ENCODE peak calls at places on chromosomes 13 and 19, in eight cellular contexts. K is stimulated activated CD8-positive, alpha-beta memory T cell treated with anti-CD3 and anti-CD28 coated beads, Interleukin-2, amount 100 ng/mL, for 48 hours; P is AG09319; L is AG08396; X is thyroid gland; Q is cardiac muscle cell; S is GM04503; D is putamen. M is an unnamed sample.

GRCh38 chr13:110960219-110960618 is 45.4 kb upstream of the ANKRD10 start:
- DNase-seq in K (no peak), P (no peak), L (no peak), X (no peak), D (no peak), S (no peak), Q (no peak), M (no peak)

GRCh38 chr13:100547805-100548204 is 40.8 kb downstream of the GGACT start:
- DNase-seq in P (peak), D (no peak), L (no peak), X (peak), Q (peak), S (no peak), K (no peak), M (no peak)

GRCh38 chr19:48403606-48404005 is 10.1 kb downstream of the GRIN2D start:
- DNase-seq in K (no peak), Q (peak), D (no peak), X (peak), S (no peak), L (peak), P (no peak), M (peak)

GRCh38 chr19:17719730-17720486 is 628 bp downstream of the MAP1S start:
- DNase-seq in K (no peak), Q (no peak), P (no peak), D (peak), L (peak), X (peak), S (no peak), M (no peak)

GRCh38 chr13:46817081-46817480 is 20.1 kb upstream of the ESD start:
- DNase-seq in K (no peak), L (no peak), P (no peak), X (no peak), D (no peak), S (no peak), Q (no peak), M (no peak)

GRCh38 chr13:75161804-75162203 is 320.2 kb downstream of the TBC1D4 start:
- DNase-seq in P (no peak), L (no peak), K (no peak), D (no peak), S (no peak), X (no peak), Q (no peak), M (no peak)

GRCh38 chr19:932647-933552 is 7.1 kb downstream of the ARID3A start:
- DNase-seq in S (peak), X (peak), L (peak), Q (peak), D (no peak), P (peak), K (no peak), M (peak)

GRCh38 chr13:67018775-67019174 is 211.4 kb downstream of the PCDH9 start:
- DNase-seq in X (no peak), D (no peak), K (no peak), S (no peak), P (no peak), Q (no peak), L (no peak), M (no peak)

GRCh38 chr13:80979035-80979641 is 638.2 kb upstream of the SPRY2 start:
- DNase-seq in S (no peak), D (peak), Q (peak), X (peak), L (peak), K (no peak), P (peak), M (peak)

GRCh38 chr13:36242761-36243160 is 28.4 kb upstream of the SOHLH2 start:
- DNase-seq in X (no peak), Q (no peak), K (no peak), P (no peak), D (no peak), S (no peak), L (no peak), M (no peak)

GRCh38 chr13:114259974-114260373 is 21.4 kb upstream of the UPF3A start:
- DNase-seq in X (no peak), Q (no peak), L (no peak), K (no peak), P (no peak), S (no peak), D (no peak), M (no peak)

GRCh38 chr19:49863935-49864320 is 3.4 kb downstream of the PNKP start:
- DNase-seq in D (no peak), S (no peak), Q (no peak), K (no peak), X (no peak), L (no peak), P (no peak), M (no peak)

GRCh38 chr19:29953352-29954247 is 11.6 kb downstream of the URI1 start:
- DNase-seq in Q (no peak), P (no peak), S (no peak), K (no peak), X (no peak), L (no peak), D (no peak), M (no peak)

GRCh38 chr13:114053026-114053425 is 79.2 kb upstream of the C13orf46 start:
- DNase-seq in X (no peak), K (no peak), P (no peak), Q (no peak), D (no peak), L (no peak), S (no peak), M (peak)

GRCh38 chr13:51793570-51794273 is 10.2 kb downstream of the DHRS12 start:
- DNase-seq in P (no peak), S (peak), X (no peak), Q (no peak), K (no peak), D (no peak), L (peak), M (peak)

GRCh38 chr13:98885605-98886004 is 92.3 kb downstream of the DOCK9 start:
- DNase-seq in X (no peak), L (no peak), D (no peak), K (no peak), S (no peak), P (no peak), Q (no peak), M (no peak)

GRCh38 chr13:111540486-111540885 is 220.0 kb downstream of the TEX29 start:
- DNase-seq in K (no peak), X (no peak), D (no peak), Q (no peak), L (no peak), P (no peak), S (no peak), M (no peak)

GRCh38 chr13:25001807-25002206 is 94.1 kb upstream of the PABPC3 start:
- DNase-seq in K (no peak), Q (no peak), L (no peak), P (no peak), X (no peak), S (no peak), D (no peak), M (no peak)

GRCh38 chr19:34678421-34678820 is 943 bp downstream of the ZNF302 start:
- DNase-seq in S (no peak), X (no peak), L (no peak), Q (no peak), P (no peak), K (no peak), D (no peak), M (no peak)

GRCh38 chr19:38799104-38799503 is 10.1 kb downstream of the LGALS7B start:
- DNase-seq in Q (no peak), P (no peak), D (no peak), L (peak), K (no peak), X (no peak), S (no peak), M (no peak)

GRCh38 chr13:103788061-103788652 is 721.9 kb upstream of the SLC10A2 start:
- DNase-seq in S (no peak), L (no peak), Q (peak), P (no peak), X (no peak), D (no peak), K (no peak), M (no peak)

GRCh38 chr19:459724-460511 is 915 bp downstream of the SHC2 start:
- DNase-seq in X (peak), D (peak), P (no peak), L (peak), K (no peak), Q (peak), S (no peak), M (peak)

GRCh38 chr13:45447050-45447661 is 17.6 kb upstream of the COG3 start:
- DNase-seq in Q (no peak), P (no peak), X (no peak), S (no peak), L (no peak), D (no peak), K (no peak), M (no peak)

M was measured in hepatic stellate cell.